ENCODE peak calls at places on chromosomes 2 and 18, in four cellular contexts. H is spleen, M is GM12878, Z is breast epithelium. P is an unnamed sample.
A peak's percentile ranks its signal among the peaks of the same experiment; 100 is the strongest.

GRCh38 chr2:161077367-161078210 is 82.6 kb upstream of the TANK start:
- DNase-seq in H (no peak), Z (no peak), M (peak; percentile 81), P (no peak)

GRCh38 chr2:228227466-228227865 is 46.0 kb upstream of the SPHKAP start:
- DNase-seq in Z (no peak), H (no peak), M (no peak), P (no peak)

GRCh38 chr2:136048886-136049832 is 63.7 kb upstream of the DARS1 start:
- DNase-seq in H (no peak), Z (no peak), M (no peak), P (no peak)

GRCh38 chr2:219073413-219074129 is 12.8 kb upstream of the IHH start:
- DNase-seq in Z (no peak), H (no peak), M (no peak), P (no peak)

GRCh38 chr2:208565690-208566421 is 159.3 kb downstream of the PTH2R start:
- DNase-seq in H (no peak), Z (no peak), M (no peak), P (no peak)

GRCh38 chr2:72780483-72780882 is 45.4 kb downstream of the EXOC6B start:
- DNase-seq in H (no peak), M (no peak), Z (no peak), P (no peak)

GRCh38 chr2:26982102-26982742 is 11.8 kb downstream of the MAPRE3 start:
- DNase-seq in H (no peak), Z (peak; percentile 83), M (no peak), P (no peak)

GRCh38 chr2:100799701-100800100 is 20.2 kb upstream of the NPAS2 start:
- DNase-seq in H (no peak), Z (no peak), M (no peak), P (no peak)

GRCh38 chr2:205245652-205246051 is 436.6 kb upstream of the NRP2 start:
- DNase-seq in H (no peak), M (no peak), Z (no peak), P (no peak)

GRCh38 chr2:18149660-18150246 is 271.3 kb downstream of the KCNS3 start:
- DNase-seq in H (no peak), M (no peak), Z (no peak), P (no peak)

GRCh38 chr2:162282765-162283425 is 35.6 kb downstream of the IFIH1 start:
- DNase-seq in Z (no peak), H (no peak), M (no peak), P (no peak)

GRCh38 chr18:66548747-66549146 is 55.1 kb downstream of the CDH19 start:
- DNase-seq in Z (no peak), H (no peak), M (no peak), P (no peak)

GRCh38 chr2:189798312-189799029 is 14.2 kb downstream of the PMS1 start:
- DNase-seq in M (peak; percentile 25), Z (no peak), H (no peak), P (no peak)

GRCh38 chr18:6561893-6562292 is 147.2 kb upstream of the L3MBTL4 start:
- DNase-seq in H (no peak), M (no peak), Z (no peak), P (no peak)

GRCh38 chr18:59907172-59907571 is 7.4 kb downstream of the PMAIP1 start:
- DNase-seq in H (no peak), M (no peak), Z (no peak), P (no peak)

GRCh38 chr2:108607706-108608301 is 73.5 kb downstream of the LIMS1 start:
- DNase-seq in Z (no peak), H (no peak), M (no peak), P (no peak)

GRCh38 chr2:37670378-37671012 is 947 bp downstream of the CDC42EP3 start:
- DNase-seq in Z (no peak), M (no peak), H (no peak), P (no peak)

GRCh38 chr2:237161239-237161638 is 75.5 kb downstream of the COPS8 start:
- DNase-seq in Z (no peak), H (no peak), M (no peak), P (peak; percentile 83)

GRCh38 chr2:226514895-226515294 is 284.7 kb downstream of the IRS1 start:
- DNase-seq in H (no peak), M (no peak), Z (no peak), P (no peak)

GRCh38 chr2:33212151-33212550 is 264.3 kb upstream of the RASGRP3 start:
- DNase-seq in M (no peak), Z (no peak), H (no peak), P (no peak)

GRCh38 chr2:202530038-202530437 is 104.7 kb upstream of the FAM117B start:
- DNase-seq in M (no peak), Z (no peak), H (no peak), P (no peak)

GRCh38 chr2:239583171-239583878 is 182.5 kb upstream of the HDAC4 start:
- DNase-seq in M (no peak), Z (no peak), H (peak; percentile 71), P (no peak)

GRCh38 chr2:95348609-95349567 is 51.7 kb downstream of the KCNIP3 start:
- DNase-seq in H (no peak), M (no peak), Z (no peak), P (peak; percentile 62)

GRCh38 chr2:28395334-28396061 is 2.8 kb downstream of the FOSL2 start:
- DNase-seq in M (no peak), H (no peak), Z (peak; percentile 81), P (peak; percentile 87)

GRCh38 chr2:186648130-186648529 is 45.7 kb upstream of the FAM171B start:
- DNase-seq in M (no peak), H (no peak), Z (no peak), P (no peak)

GRCh38 chr2:74109551-74109950 is 38.2 kb downstream of the BOLA3 start:
- DNase-seq in M (no peak), H (no peak), Z (no peak), P (no peak)

GRCh38 chr2:207996848-207997247 is 28.5 kb downstream of the PLEKHM3 start:
- DNase-seq in Z (no peak), H (no peak), M (no peak), P (no peak)

GRCh38 chr18:6650756-6651155 is 78.8 kb upstream of the ARHGAP28 start:
- DNase-seq in Z (no peak), M (no peak), H (no peak), P (no peak)

GRCh38 chr2:144629937-144630336 is 110.0 kb upstream of the ZEB2 start:
- DNase-seq in H (no peak), Z (no peak), M (no peak), P (no peak)

GRCh38 chr2:16173893-16174692 is 233.7 kb downstream of the MYCN start:
- DNase-seq in Z (no peak), M (no peak), H (no peak), P (no peak)

GRCh38 chr2:174951746-174952145 is 53.4 kb downstream of the CHN1 start:
- DNase-seq in M (no peak), Z (no peak), H (no peak), P (no peak)

GRCh38 chr2:150911766-150912280 is 349.8 kb downstream of the RBM43 start:
- DNase-seq in M (no peak), Z (peak; percentile 65), H (no peak), P (peak; percentile 87)

GRCh38 chr2:75513616-75514170 is 47.0 kb downstream of the EVA1A start:
- DNase-seq in H (no peak), Z (no peak), M (no peak), P (no peak)

GRCh38 chr2:75515584-75516368 is 45.0 kb downstream of the EVA1A start:
- DNase-seq in Z (no peak), H (no peak), M (no peak), P (no peak)

GRCh38 chr2:75518638-75519465 is 41.9 kb downstream of the EVA1A start:
- DNase-seq in H (no peak), M (no peak), Z (no peak), P (no peak)

GRCh38 chr2:75517562-75518230 is 43.0 kb downstream of the EVA1A start:
- DNase-seq in M (no peak), Z (no peak), H (no peak), P (no peak)

GRCh38 chr2:75516378-75517122 is 44.2 kb downstream of the EVA1A start:
- DNase-seq in Z (no peak), M (peak; percentile 34), H (no peak), P (no peak)
- TF ChIP-seq POLR2AphosphoS5 in Z (no peak), M (no peak), H (no peak), P (no peak)

GRCh38 chr2:233756429-233757081 is 3.5 kb upstream of the UGT1A1 start:
- DNase-seq in H (no peak), M (no peak), Z (no peak), P (no peak)

GRCh38 chr2:233758849-233759248 is 1.2 kb upstream of the UGT1A1 start:
- DNase-seq in M (no peak), Z (no peak), H (no peak), P (no peak)

GRCh38 chr2:233758168-233758567 is 1.9 kb upstream of the UGT1A1 start:
- DNase-seq in M (no peak), H (no peak), Z (no peak), P (no peak)

GRCh38 chr2:233761040-233761769 is 1.1 kb downstream of the UGT1A1 start:
- DNase-seq in M (no peak), H (no peak), Z (no peak), P (no peak)

DNA sequence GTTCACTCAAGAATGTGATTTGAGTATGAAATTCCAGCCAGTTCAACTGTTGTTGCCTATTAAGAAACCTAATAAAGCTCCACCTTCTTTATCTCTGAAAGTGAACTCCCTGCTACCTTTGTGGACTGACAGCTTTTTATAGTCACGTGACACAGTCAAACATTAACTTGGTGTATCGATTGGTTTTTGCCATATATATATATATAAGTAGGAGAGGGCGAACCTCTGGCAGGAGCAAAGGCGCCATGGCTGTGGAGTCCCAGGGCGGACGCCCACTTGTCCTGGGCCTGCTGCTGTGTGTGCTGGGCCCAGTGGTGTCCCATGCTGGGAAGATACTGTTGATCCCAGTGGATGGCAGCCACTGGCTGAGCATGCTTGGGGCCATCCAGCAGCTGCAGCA is at the start of gene UGT1A1:
- DNase-seq in H (no peak), M (no peak), Z (no peak), P (no peak)
- H3K4me1 ChIP-seq in H (no peaks in the 10 kb centered on the region), M (no peaks in the 10 kb centered on the region), Z (no peaks in the 10 kb centered on the region), P (no peaks in the 10 kb centered on the region)

DNA sequence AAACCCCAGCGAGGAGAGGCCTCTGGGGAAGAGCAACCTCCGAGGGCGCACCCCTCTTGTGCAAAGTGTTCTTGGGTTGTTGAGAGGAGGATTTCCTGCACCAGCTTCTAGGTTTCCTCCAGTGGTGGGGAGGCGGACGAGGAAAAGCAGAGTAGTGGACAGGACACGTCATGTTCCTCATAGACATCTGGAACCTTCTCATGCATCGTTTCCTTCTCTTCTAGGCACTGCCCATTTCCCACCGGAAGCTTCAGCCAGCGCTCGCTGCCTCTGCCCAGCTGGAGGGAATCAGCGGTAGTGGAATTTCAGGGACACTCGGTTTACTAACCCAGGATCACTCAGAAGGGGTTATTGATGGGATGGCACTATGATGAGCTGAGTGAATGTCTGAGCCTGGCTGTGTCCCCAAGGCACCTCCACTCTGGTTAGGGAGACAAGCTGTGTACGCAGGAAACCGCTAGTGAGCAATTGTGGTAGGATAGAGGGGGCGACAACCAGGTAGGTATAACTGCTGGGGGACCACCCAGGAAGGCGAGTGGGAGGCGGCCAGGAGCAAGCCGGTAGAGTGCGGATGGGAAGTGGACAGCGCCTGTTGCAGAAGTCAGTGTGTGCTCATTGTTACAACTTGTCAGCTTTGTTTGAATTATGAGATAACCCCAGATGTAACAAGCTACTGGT is 960 bp upstream of the APOB start:
- DNase-seq in M (no peak), Z (no peak), H (no peak), P (no peak)
- TF ChIP-seq POLR2AphosphoS5 in M (no peak), Z (no peak), H (peak; percentile 35), P (no peak)

DNA sequence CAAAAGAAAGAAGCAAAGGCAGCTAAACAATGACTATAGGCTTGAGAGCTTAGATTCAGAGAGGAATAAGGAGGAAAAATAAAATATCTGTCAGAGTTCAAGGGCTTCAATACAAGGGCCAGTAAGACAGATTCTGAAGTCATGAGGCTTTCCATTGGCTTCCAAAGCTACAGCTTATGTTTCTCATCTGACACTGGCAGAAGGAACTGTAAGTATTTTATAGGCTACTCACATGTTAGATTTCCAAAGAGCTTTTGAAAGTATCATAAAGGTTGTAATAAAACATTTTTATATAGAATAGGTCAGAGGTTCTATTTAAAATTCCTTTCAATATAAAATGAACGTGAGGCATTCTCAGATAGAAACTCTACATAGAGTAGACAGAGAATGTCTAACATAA is 746.6 kb upstream of the NXPH2 start:
- DNase-seq in Z (no peak), M (no peak), H (no peak), P (no peak)
- H3K4me1 ChIP-seq in Z (no peaks in the 10 kb centered on the region), M (no peaks in the 10 kb centered on the region), H (no peaks in the 10 kb centered on the region), P (no peaks in the 10 kb centered on the region)